ENCODE peak calls at places on chromosomes 5 and 9, in eight cellular contexts. D is CD8-positive, alpha-beta memory T cell; F is CD8-positive, alpha-beta T cell; P is astrocyte; R is GM23338; Y is PC-3; J is GM23248; G is transverse colon. S is an unnamed sample.

GRCh38 chr9:2228132-2228531 is 213.0 kb downstream of the SMARCA2 start:
- DNase-seq in G (peak; percentile 25), R (peak; percentile 87), D (no peak), J (peak; percentile 17), F (no peak), P (no peak), Y (no peak), S (peak; percentile 57)

GRCh38 chr9:77827104-77827784 is 179.1 kb upstream of the GNA14 start:
- DNase-seq in G (no peak), Y (no peak), F (no peak), J (no peak), R (no peak), D (no peak), P (no peak), S (no peak)

GRCh38 chr5:6377582-6378127 is 692 bp downstream of the MED10 start:
- DNase-seq in R (no peak), Y (no peak), F (no peak), P (no peak), D (peak; percentile 13), G (no peak), J (peak; percentile 34), S (peak; percentile 39)

GRCh38 chr9:93207326-93207814 is 23.4 kb downstream of the WNK2 start:
- DNase-seq in F (no peak), P (peak; percentile 51), J (peak; percentile 82), D (no peak), G (no peak), R (no peak), Y (no peak), S (peak; percentile 63)

GRCh38 chr5:150485770-150486401 is 22.0 kb upstream of the NDST1 start:
- DNase-seq in J (peak; percentile 69), D (no peak), F (no peak), P (no peak), Y (peak; percentile 43), G (peak; percentile 63), R (peak; percentile 65), S (peak; percentile 81)

GRCh38 chr9:71863652-71864051 is 47.3 kb downstream of the ABHD17B start:
- DNase-seq in J (peak; percentile 12), R (no peak), D (no peak), P (peak; percentile 60), G (no peak), Y (no peak), F (no peak), S (no peak)

GRCh38 chr5:163649522-163649921 is 144.1 kb downstream of the MAT2B start:
- DNase-seq in Y (no peak), F (no peak), J (peak; percentile 2), R (no peak), P (peak; percentile 39), G (no peak), D (no peak), S (no peak)

GRCh38 chr9:93431498-93432105 is 19.9 kb upstream of the FAM120A start:
- DNase-seq in P (no peak), R (no peak), Y (no peak), J (no peak), F (no peak), G (no peak), D (no peak), S (no peak)

GRCh38 chr9:128729766-128730517 is 6.0 kb upstream of the ZDHHC12 start:
- DNase-seq in D (no peak), R (no peak), G (no peak), J (no peak), P (no peak), F (no peak), Y (no peak), S (no peak)

GRCh38 chr5:138752341-138752950 is 779 bp upstream of the CTNNA1 start:
- DNase-seq in G (peak; percentile 25), R (peak; percentile 72), Y (peak; percentile 37), P (no peak), F (no peak), J (peak; percentile 54), D (no peak), S (no peak)

GRCh38 chr5:154484393-154484944 is 6.4 kb upstream of the HAND1 start:
- DNase-seq in P (no peak), F (no peak), Y (no peak), J (no peak), D (no peak), R (peak; percentile 22), G (no peak), S (no peak)

GRCh38 chr9:100058699-100059579 is 39.9 kb downstream of the ERP44 start:
- DNase-seq in F (no peak), Y (no peak), P (no peak), R (no peak), G (no peak), D (no peak), J (no peak), S (no peak)

GRCh38 chr9:93083592-93084470 is 12.2 kb upstream of the CARD19 start:
- DNase-seq in P (no peak), J (no peak), Y (no peak), R (no peak), D (no peak), F (no peak), G (no peak), S (peak; percentile 25)

GRCh38 chr5:20286512-20286911 is 298.5 kb upstream of the CDH18 start:
- DNase-seq in G (no peak), R (no peak), J (peak; percentile 55), F (no peak), Y (peak; percentile 93), P (peak; percentile 66), D (no peak), S (no peak)

GRCh38 chr9:133103183-133103986 is 17.7 kb downstream of the RALGDS start:
- DNase-seq in G (peak; percentile 77), F (peak; percentile 49), Y (peak; percentile 49), R (peak; percentile 60), J (peak; percentile 45), P (no peak), D (peak; percentile 40), S (peak; percentile 82)

GRCh38 chr5:38672059-38672791 is 115.8 kb upstream of the LIFR start:
- DNase-seq in D (no peak), P (peak; percentile 43), Y (peak; percentile 89), F (no peak), R (no peak), J (peak; percentile 21), G (no peak), S (no peak)

GRCh38 chr9:93111371-93112115 is 15.5 kb downstream of the CARD19 start:
- DNase-seq in D (no peak), F (no peak), J (no peak), Y (peak; percentile 88), P (peak; percentile 65), G (no peak), R (no peak), S (peak; percentile 59)

GRCh38 chr5:60810438-60811085 is 33.5 kb downstream of the ELOVL7 start:
- DNase-seq in P (peak; percentile 14), J (peak; percentile 28), D (no peak), G (no peak), F (no peak), R (no peak), Y (peak; percentile 74), S (no peak)

GRCh38 chr9:25678846-25679360 is 659 bp upstream of the TUSC1 start:
- DNase-seq in G (no peak), R (no peak), P (no peak), J (peak; percentile 1), Y (no peak), F (no peak), D (no peak), S (no peak)

GRCh38 chr5:148860599-148860998 is 34.2 kb downstream of the ADRB2 start:
- DNase-seq in Y (peak; percentile 49), J (peak; percentile 10), D (no peak), R (no peak), P (no peak), F (no peak), G (no peak), S (no peak)

GRCh38 chr9:136495401-136495800 is 12.6 kb upstream of the SEC16A start:
- DNase-seq in J (no peak), Y (no peak), D (no peak), F (no peak), P (no peak), G (no peak), R (no peak), S (no peak)

GRCh38 chr9:81597749-81598497 is 91.4 kb downstream of the TLE1 start:
- DNase-seq in G (no peak), R (no peak), J (no peak), D (no peak), F (no peak), P (no peak), Y (no peak), S (no peak)

DNA sequence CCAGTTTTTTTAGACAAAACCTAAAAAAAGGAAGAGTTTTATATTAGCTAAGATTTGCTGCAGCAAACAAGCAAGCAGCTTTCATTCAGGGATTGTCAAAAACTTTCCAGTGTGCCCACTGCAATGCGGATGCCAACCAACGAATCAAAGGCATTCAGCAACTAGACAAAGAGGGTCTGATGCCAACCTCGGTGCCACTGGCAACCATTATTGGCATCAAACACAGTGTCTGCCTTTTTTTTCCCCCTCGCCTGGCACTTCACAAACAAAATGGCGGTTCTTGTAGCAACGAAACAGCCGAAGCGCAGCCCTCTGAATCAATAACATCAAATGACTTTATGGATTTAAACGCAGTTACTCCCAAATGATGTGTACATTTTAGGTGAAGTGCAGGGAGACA is 10.4 kb downstream of the NFIB start:
- DNase-seq in G (no peak), P (no peak), D (no peak), R (no peak), F (no peak), Y (no peak), J (no peak), S (no peak)
- H3K4me1 ChIP-seq in G (peaks cover 18% of the 10 kb centered on the region), P (peaks cover 43% of the 10 kb centered on the region), D (no peaks in the 10 kb centered on the region), R (no peaks in the 10 kb centered on the region), F (no peaks in the 10 kb centered on the region), Y (peaks cover 11% of the 10 kb centered on the region), J (no peaks in the 10 kb centered on the region), S (no peaks in the 10 kb centered on the region)

GRCh38 chr9:34588671-34589370 is 703 bp downstream of the CNTFR start:
- DNase-seq in J (no peak), Y (no peak), P (no peak), R (peak; percentile 50), G (no peak), F (no peak), D (no peak), S (no peak)
- H3K4me1 ChIP-seq in J (no peaks in the 10 kb centered on the region), Y (no peaks in the 10 kb centered on the region), P (no peaks in the 10 kb centered on the region), R (peaks cover 52% of the 10 kb centered on the region), G (peaks cover 36% of the 10 kb centered on the region), F (peaks cover 9% of the 10 kb centered on the region), D (peaks cover 15% of the 10 kb centered on the region), S (peaks cover 29% of the 10 kb centered on the region)

DNA sequence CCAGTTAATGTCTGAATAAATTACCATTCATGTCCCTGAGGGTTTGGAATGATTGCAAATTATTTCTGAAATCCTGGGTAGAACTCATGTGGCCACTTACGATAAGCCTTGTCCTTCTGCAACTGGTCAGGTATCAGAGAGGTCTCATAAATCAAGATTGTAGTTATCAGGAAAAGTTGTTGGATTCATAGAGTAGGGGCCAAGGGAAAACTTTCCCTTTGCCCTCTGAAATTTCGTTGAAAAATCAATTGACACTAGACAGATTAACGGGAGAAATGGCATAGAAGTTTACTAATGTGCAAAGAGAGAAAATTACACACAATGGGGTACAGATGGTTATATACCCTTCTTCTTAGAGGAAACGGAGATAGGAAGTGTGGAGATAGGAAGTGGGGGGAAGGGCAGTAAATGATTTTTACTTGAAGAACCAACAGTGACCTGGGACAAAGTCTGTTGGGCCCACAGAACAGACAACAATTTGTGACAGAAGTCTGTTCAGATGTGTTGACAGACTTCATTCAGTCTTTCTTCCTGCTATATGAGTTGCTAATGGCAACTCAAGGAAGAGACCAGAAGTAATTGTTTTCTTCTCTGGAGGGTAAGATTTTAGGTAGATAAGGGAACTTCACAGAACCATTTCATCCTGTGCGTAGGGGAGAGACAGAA is 178.0 kb downstream of the C9orf152 start:
- DNase-seq in Y (no peak), G (no peak), F (no peak), R (no peak), P (no peak), J (no peak), D (no peak), S (no peak)
- H3K4me1 ChIP-seq in Y (peaks cover 24% of the 10 kb centered on the region), G (no peaks in the 10 kb centered on the region), F (no peaks in the 10 kb centered on the region), R (peaks cover 11% of the 10 kb centered on the region), P (peaks cover 61% of the 10 kb centered on the region), J (peaks cover 60% of the 10 kb centered on the region), D (peaks cover 17% of the 10 kb centered on the region), S (no peaks in the 10 kb centered on the region)

GRCh38 chr5:62536783-62537182 is 41.8 kb upstream of the LRRC70 start:
- DNase-seq in J (no peak), F (no peak), Y (no peak), R (no peak), G (no peak), P (no peak), D (no peak), S (no peak)
- H3K4me1 ChIP-seq in J (no peaks in the 10 kb centered on the region), F (no peaks in the 10 kb centered on the region), Y (peaks cover 5% of the 10 kb centered on the region), R (no peaks in the 10 kb centered on the region), G (no peaks in the 10 kb centered on the region), P (no peaks in the 10 kb centered on the region), D (no peaks in the 10 kb centered on the region), S (no peaks in the 10 kb centered on the region)